ENCODE peak calls at places on chromosomes 4 and X, in four cellular contexts. M is caudate nucleus; F is stimulated activated CD4-positive, alpha-beta T cell treated with anti-CD3 and anti-CD28 coated beads, Interleukin-2, amount 100 ng/mL, for 48 hours; O is hypothalamus. R is an unnamed sample.

GRCh38 chr4:81600511-81601269 is 129.0 kb upstream of the RASGEF1B start:
- DNase-seq in O (no peak), M (no peak), F (no peak), R (no peak)

GRCh38 chr4:56240554-56241190 is 146.6 kb downstream of the AASDH start:
- DNase-seq in M (no peak), F (no peak), O (no peak), R (no peak)

GRCh38 chrX:101708180-101708579 is 48.5 kb upstream of the ARMCX2 start:
- DNase-seq in F (no peak), O (no peak), M (no peak), R (no peak)

GRCh38 chr4:157804986-157805385 is 367.8 kb downstream of the GASK1B start:
- DNase-seq in O (no peak), F (no peak), M (no peak), R (no peak)

GRCh38 chrX:7045238-7045955 is 102.1 kb upstream of the STS start:
- DNase-seq in F (no peak), M (no peak), O (no peak), R (no peak)

GRCh38 chr4:155946486-155946885 is 7.2 kb downstream of the CTSO start:
- DNase-seq in O (no peak), F (no peak), M (no peak), R (no peak)

GRCh38 chrX:102739642-102740041 is 19.1 kb downstream of the GPRASP3 start:
- DNase-seq in F (no peak), M (no peak), O (no peak), R (no peak)

GRCh38 chr4:94714761-94715160 is 43.0 kb upstream of the BMPR1B start:
- DNase-seq in M (no peak), F (no peak), O (no peak), R (no peak)

GRCh38 chr4:89657931-89658700 is 178.8 kb downstream of the SNCA start:
- DNase-seq in M (no peak), O (no peak), F (no peak), R (no peak)

GRCh38 chr4:65623509-65623908 is 46.8 kb downstream of the EPHA5 start:
- DNase-seq in M (no peak), O (no peak), F (no peak), R (no peak)

GRCh38 chrX:129720741-129721140 is 18.0 kb upstream of the XPNPEP2 start:
- DNase-seq in F (no peak), M (no peak), O (no peak), R (no peak)

GRCh38 chrX:108582151-108582550 is 142.5 kb downstream of the COL4A5 start:
- DNase-seq in F (no peak), O (peak), M (peak), R (no peak)

GRCh38 chr4:48445704-48446103 is 37.4 kb upstream of the SLC10A4 start:
- DNase-seq in F (no peak), O (no peak), M (no peak), R (no peak)

GRCh38 chrX:49309401-49309981 is 6.0 kb downstream of the GAGE10 start:
- DNase-seq in F (no peak), O (no peak), M (no peak), R (peak)

GRCh38 chrX:152204919-152205318 is 66.5 kb upstream of the MAGEA10 start:
- DNase-seq in M (no peak), F (no peak), O (no peak), R (no peak)

GRCh38 chr4:128525387-128525786 is 237.8 kb upstream of the PGRMC2 start:
- DNase-seq in F (no peak), M (no peak), O (no peak), R (no peak)

GRCh38 chr4:118918388-118918787 is 29.7 kb downstream of the SYNPO2 start:
- DNase-seq in O (no peak), M (no peak), F (no peak), R (no peak)

GRCh38 chr4:54237770-54238169 is 8.7 kb downstream of the PDGFRA start:
- DNase-seq in M (no peak), O (no peak), F (no peak), R (no peak)

GRCh38 chr4:180028682-180029081 is 2214.5 kb upstream of the TENM3 start:
- DNase-seq in F (no peak), M (no peak), O (no peak), R (peak)

GRCh38 chrX:48558270-48558669 is 16.0 kb upstream of the RBM3 start:
- DNase-seq in O (no peak), M (no peak), F (no peak), R (no peak)

GRCh38 chrX:139554367-139554766 is 23.8 kb downstream of the F9 start:
- DNase-seq in O (no peak), F (no peak), M (no peak), R (no peak)

GRCh38 chr4:40629401-40630334 is at the start of gene RBM47:
- DNase-seq in F (no peak), O (no peak), M (no peak), R (peak)

GRCh38 chrX:38138157-38138556 is 82.5 kb downstream of the SRPX start:
- DNase-seq in M (no peak), O (no peak), F (no peak), R (no peak)

GRCh38 chr4:130478406-130478805 is 1382.5 kb downstream of the C4orf33 start:
- DNase-seq in O (no peak), M (no peak), F (no peak), R (no peak)